ENCODE peak calls at places on chromosome 6, in nine cellular contexts. One of them, this sample, is unnamed.

GRCh38 chr6:75207211-75207984 is 1.5 kb upstream of the COL12A1 start:
- DNase-seq in mesothelial cell of epicardium: peak
- DNase-seq in stimulated activated CD4-positive, alpha-beta T cell treated with anti-CD3 and anti-CD28 coated beads, TNF-alpha, amount 100 ng/mL, for 1 hour: no peak
- DNase-seq in occipital lobe: no peak
- DNase-seq in Caco-2: no peak
- DNase-seq in CD8-positive, alpha-beta T cell: no peak
- DNase-seq in H9: peak
- DNase-seq in DMS153: no peak
- DNase-seq in NCI-H1417: no peak
- DNase-seq in this sample: peak

GRCh38 chr6:53793318-53793975 is 1.4 kb upstream of the LRRC1 start:
- DNase-seq in NCI-H1417: peak
- DNase-seq in stimulated activated CD4-positive, alpha-beta T cell treated with anti-CD3 and anti-CD28 coated beads, TNF-alpha, amount 100 ng/mL, for 1 hour: peak
- DNase-seq in DMS153: peak
- DNase-seq in H9: peak
- DNase-seq in occipital lobe: peak
- DNase-seq in Caco-2: peak
- DNase-seq in CD8-positive, alpha-beta T cell: peak
- DNase-seq in mesothelial cell of epicardium: peak
- DNase-seq in this sample: peak

GRCh38 chr6:165999279-165999678 is 168.4 kb downstream of the TBXT start:
- DNase-seq in CD8-positive, alpha-beta T cell: no peak
- DNase-seq in stimulated activated CD4-positive, alpha-beta T cell treated with anti-CD3 and anti-CD28 coated beads, TNF-alpha, amount 100 ng/mL, for 1 hour: no peak
- DNase-seq in Caco-2: no peak
- DNase-seq in mesothelial cell of epicardium: no peak
- DNase-seq in occipital lobe: no peak
- DNase-seq in H9: no peak
- DNase-seq in NCI-H1417: no peak
- DNase-seq in DMS153: no peak
- DNase-seq in this sample: no peak

GRCh38 chr6:87944541-87944954 is 103.1 kb upstream of the SPACA1 start:
- DNase-seq in mesothelial cell of epicardium: peak
- DNase-seq in DMS153: no peak
- DNase-seq in H9: peak
- DNase-seq in CD8-positive, alpha-beta T cell: no peak
- DNase-seq in NCI-H1417: no peak
- DNase-seq in Caco-2: peak
- DNase-seq in stimulated activated CD4-positive, alpha-beta T cell treated with anti-CD3 and anti-CD28 coated beads, TNF-alpha, amount 100 ng/mL, for 1 hour: no peak
- DNase-seq in occipital lobe: peak
- DNase-seq in this sample: peak

GRCh38 chr6:136525586-136526195 is 24.5 kb downstream of the MAP7 start:
- DNase-seq in stimulated activated CD4-positive, alpha-beta T cell treated with anti-CD3 and anti-CD28 coated beads, TNF-alpha, amount 100 ng/mL, for 1 hour: no peak
- DNase-seq in CD8-positive, alpha-beta T cell: no peak
- DNase-seq in Caco-2: no peak
- DNase-seq in DMS153: no peak
- DNase-seq in mesothelial cell of epicardium: no peak
- DNase-seq in NCI-H1417: peak
- DNase-seq in occipital lobe: peak
- DNase-seq in H9: no peak
- DNase-seq in this sample: no peak

GRCh38 chr6:52341861-52342260 is 20.1 kb upstream of the PAQR8 start:
- DNase-seq in DMS153: no peak
- DNase-seq in stimulated activated CD4-positive, alpha-beta T cell treated with anti-CD3 and anti-CD28 coated beads, TNF-alpha, amount 100 ng/mL, for 1 hour: no peak
- DNase-seq in CD8-positive, alpha-beta T cell: no peak
- DNase-seq in mesothelial cell of epicardium: no peak
- DNase-seq in occipital lobe: no peak
- DNase-seq in H9: no peak
- DNase-seq in Caco-2: no peak
- DNase-seq in NCI-H1417: no peak
- DNase-seq in this sample: no peak

GRCh38 chr6:136646377-136646776 is 96.2 kb upstream of the MAP7 start:
- DNase-seq in occipital lobe: no peak
- DNase-seq in mesothelial cell of epicardium: no peak
- DNase-seq in CD8-positive, alpha-beta T cell: no peak
- DNase-seq in Caco-2: no peak
- DNase-seq in NCI-H1417: no peak
- DNase-seq in DMS153: no peak
- DNase-seq in H9: no peak
- DNase-seq in stimulated activated CD4-positive, alpha-beta T cell treated with anti-CD3 and anti-CD28 coated beads, TNF-alpha, amount 100 ng/mL, for 1 hour: no peak
- DNase-seq in this sample: no peak

GRCh38 chr6:106858653-106859092 is 115.9 kb downstream of the CD24 start:
- DNase-seq in CD8-positive, alpha-beta T cell: no peak
- DNase-seq in DMS153: no peak
- DNase-seq in mesothelial cell of epicardium: no peak
- DNase-seq in occipital lobe: no peak
- DNase-seq in H9: no peak
- DNase-seq in NCI-H1417: no peak
- DNase-seq in stimulated activated CD4-positive, alpha-beta T cell treated with anti-CD3 and anti-CD28 coated beads, TNF-alpha, amount 100 ng/mL, for 1 hour: no peak
- DNase-seq in Caco-2: no peak
- DNase-seq in this sample: no peak

GRCh38 chr6:34143884-34144580 is 1.9 kb downstream of the GRM4 start:
- DNase-seq in stimulated activated CD4-positive, alpha-beta T cell treated with anti-CD3 and anti-CD28 coated beads, TNF-alpha, amount 100 ng/mL, for 1 hour: peak
- DNase-seq in Caco-2: peak
- DNase-seq in H9: peak
- DNase-seq in mesothelial cell of epicardium: peak
- DNase-seq in DMS153: peak
- DNase-seq in occipital lobe: no peak
- DNase-seq in CD8-positive, alpha-beta T cell: peak
- DNase-seq in NCI-H1417: peak
- DNase-seq in this sample: peak

GRCh38 chr6:157898169-157898568 is 75.1 kb downstream of the SNX9 start:
- DNase-seq in DMS153: no peak
- DNase-seq in occipital lobe: no peak
- DNase-seq in mesothelial cell of epicardium: no peak
- DNase-seq in stimulated activated CD4-positive, alpha-beta T cell treated with anti-CD3 and anti-CD28 coated beads, TNF-alpha, amount 100 ng/mL, for 1 hour: no peak
- DNase-seq in H9: no peak
- DNase-seq in Caco-2: no peak
- DNase-seq in NCI-H1417: no peak
- DNase-seq in CD8-positive, alpha-beta T cell: peak
- DNase-seq in this sample: no peak

GRCh38 chr6:157615411-157615763 is 207.7 kb upstream of the SNX9 start:
- DNase-seq in Caco-2: no peak
- DNase-seq in H9: no peak
- DNase-seq in mesothelial cell of epicardium: no peak
- DNase-seq in stimulated activated CD4-positive, alpha-beta T cell treated with anti-CD3 and anti-CD28 coated beads, TNF-alpha, amount 100 ng/mL, for 1 hour: no peak
- DNase-seq in DMS153: no peak
- DNase-seq in occipital lobe: no peak
- DNase-seq in NCI-H1417: no peak
- DNase-seq in CD8-positive, alpha-beta T cell: no peak
- DNase-seq in this sample: no peak

GRCh38 chr6:135300576-135300975 is 119.5 kb downstream of the MYB start:
- DNase-seq in occipital lobe: no peak
- DNase-seq in mesothelial cell of epicardium: no peak
- DNase-seq in NCI-H1417: no peak
- DNase-seq in H9: no peak
- DNase-seq in DMS153: no peak
- DNase-seq in CD8-positive, alpha-beta T cell: no peak
- DNase-seq in Caco-2: no peak
- DNase-seq in stimulated activated CD4-positive, alpha-beta T cell treated with anti-CD3 and anti-CD28 coated beads, TNF-alpha, amount 100 ng/mL, for 1 hour: no peak
- DNase-seq in this sample: no peak

GRCh38 chr6:100968934-100969333 is 87.8 kb upstream of the ASCC3 start:
- DNase-seq in CD8-positive, alpha-beta T cell: no peak
- DNase-seq in NCI-H1417: no peak
- DNase-seq in H9: peak
- DNase-seq in occipital lobe: no peak
- DNase-seq in DMS153: no peak
- DNase-seq in Caco-2: no peak
- DNase-seq in stimulated activated CD4-positive, alpha-beta T cell treated with anti-CD3 and anti-CD28 coated beads, TNF-alpha, amount 100 ng/mL, for 1 hour: no peak
- DNase-seq in mesothelial cell of epicardium: no peak
- DNase-seq in this sample: peak

GRCh38 chr6:82068721-82069120 is 178.8 kb downstream of the IBTK start:
- DNase-seq in NCI-H1417: no peak
- DNase-seq in mesothelial cell of epicardium: no peak
- DNase-seq in occipital lobe: no peak
- DNase-seq in H9: no peak
- DNase-seq in DMS153: no peak
- DNase-seq in Caco-2: no peak
- DNase-seq in stimulated activated CD4-positive, alpha-beta T cell treated with anti-CD3 and anti-CD28 coated beads, TNF-alpha, amount 100 ng/mL, for 1 hour: no peak
- DNase-seq in CD8-positive, alpha-beta T cell: no peak
- DNase-seq in this sample: no peak

GRCh38 chr6:134880487-134881190 is 69.3 kb downstream of the ALDH8A1 start:
- DNase-seq in Caco-2: no peak
- DNase-seq in H9: no peak
- DNase-seq in stimulated activated CD4-positive, alpha-beta T cell treated with anti-CD3 and anti-CD28 coated beads, TNF-alpha, amount 100 ng/mL, for 1 hour: no peak
- DNase-seq in mesothelial cell of epicardium: no peak
- DNase-seq in NCI-H1417: no peak
- DNase-seq in CD8-positive, alpha-beta T cell: no peak
- DNase-seq in DMS153: no peak
- DNase-seq in occipital lobe: no peak
- DNase-seq in this sample: no peak

GRCh38 chr6:10585232-10585887 is 64.2 kb downstream of the GCNT2 start:
- DNase-seq in mesothelial cell of epicardium: no peak
- DNase-seq in stimulated activated CD4-positive, alpha-beta T cell treated with anti-CD3 and anti-CD28 coated beads, TNF-alpha, amount 100 ng/mL, for 1 hour: no peak
- DNase-seq in H9: peak
- DNase-seq in CD8-positive, alpha-beta T cell: no peak
- DNase-seq in DMS153: no peak
- DNase-seq in occipital lobe: no peak
- DNase-seq in Caco-2: peak
- DNase-seq in NCI-H1417: no peak
- DNase-seq in this sample: peak

GRCh38 chr6:167493961-167494697 is 169.2 kb downstream of the TTLL2 start:
- DNase-seq in occipital lobe: no peak
- DNase-seq in stimulated activated CD4-positive, alpha-beta T cell treated with anti-CD3 and anti-CD28 coated beads, TNF-alpha, amount 100 ng/mL, for 1 hour: no peak
- DNase-seq in NCI-H1417: no peak
- DNase-seq in CD8-positive, alpha-beta T cell: no peak
- DNase-seq in mesothelial cell of epicardium: no peak
- DNase-seq in DMS153: no peak
- DNase-seq in H9: no peak
- DNase-seq in Caco-2: no peak
- DNase-seq in this sample: no peak

GRCh38 chr6:52834481-52834880 is 6.1 kb downstream of the GSTA5 start:
- DNase-seq in CD8-positive, alpha-beta T cell: no peak
- DNase-seq in occipital lobe: no peak
- DNase-seq in stimulated activated CD4-positive, alpha-beta T cell treated with anti-CD3 and anti-CD28 coated beads, TNF-alpha, amount 100 ng/mL, for 1 hour: no peak
- DNase-seq in H9: no peak
- DNase-seq in NCI-H1417: no peak
- DNase-seq in mesothelial cell of epicardium: no peak
- DNase-seq in DMS153: no peak
- DNase-seq in Caco-2: no peak
- DNase-seq in this sample: no peak

GRCh38 chr6:16999486-17000436 is 102.1 kb upstream of the STMND1 start:
- DNase-seq in DMS153: no peak
- DNase-seq in mesothelial cell of epicardium: no peak
- DNase-seq in stimulated activated CD4-positive, alpha-beta T cell treated with anti-CD3 and anti-CD28 coated beads, TNF-alpha, amount 100 ng/mL, for 1 hour: no peak
- DNase-seq in H9: no peak
- DNase-seq in NCI-H1417: no peak
- DNase-seq in occipital lobe: no peak
- DNase-seq in Caco-2: no peak
- DNase-seq in CD8-positive, alpha-beta T cell: no peak
- DNase-seq in this sample: no peak

GRCh38 chr6:34680802-34681515 is 15.6 kb downstream of the ILRUN start:
- DNase-seq in NCI-H1417: no peak
- DNase-seq in CD8-positive, alpha-beta T cell: no peak
- DNase-seq in occipital lobe: no peak
- DNase-seq in DMS153: no peak
- DNase-seq in Caco-2: no peak
- DNase-seq in stimulated activated CD4-positive, alpha-beta T cell treated with anti-CD3 and anti-CD28 coated beads, TNF-alpha, amount 100 ng/mL, for 1 hour: no peak
- DNase-seq in H9: no peak
- DNase-seq in mesothelial cell of epicardium: no peak
- DNase-seq in this sample: no peak

GRCh38 chr6:149031545-149032317 is 284.9 kb downstream of the UST start:
- DNase-seq in NCI-H1417: no peak
- DNase-seq in DMS153: no peak
- DNase-seq in Caco-2: no peak
- DNase-seq in CD8-positive, alpha-beta T cell: peak
- DNase-seq in stimulated activated CD4-positive, alpha-beta T cell treated with anti-CD3 and anti-CD28 coated beads, TNF-alpha, amount 100 ng/mL, for 1 hour: peak
- DNase-seq in H9: no peak
- DNase-seq in mesothelial cell of epicardium: no peak
- DNase-seq in occipital lobe: peak
- DNase-seq in this sample: no peak

GRCh38 chr6:128242765-128243403 is 277.5 kb downstream of the PTPRK start:
- DNase-seq in stimulated activated CD4-positive, alpha-beta T cell treated with anti-CD3 and anti-CD28 coated beads, TNF-alpha, amount 100 ng/mL, for 1 hour: no peak
- DNase-seq in NCI-H1417: no peak
- DNase-seq in DMS153: no peak
- DNase-seq in H9: no peak
- DNase-seq in occipital lobe: no peak
- DNase-seq in Caco-2: peak
- DNase-seq in CD8-positive, alpha-beta T cell: no peak
- DNase-seq in mesothelial cell of epicardium: no peak
- DNase-seq in this sample: peak

GRCh38 chr6:36603222-36604089 is 9.3 kb downstream of the SRSF3 start:
- DNase-seq in stimulated activated CD4-positive, alpha-beta T cell treated with anti-CD3 and anti-CD28 coated beads, TNF-alpha, amount 100 ng/mL, for 1 hour: no peak
- DNase-seq in NCI-H1417: no peak
- DNase-seq in mesothelial cell of epicardium: no peak
- DNase-seq in Caco-2: no peak
- DNase-seq in occipital lobe: no peak
- DNase-seq in CD8-positive, alpha-beta T cell: no peak
- DNase-seq in H9: no peak
- DNase-seq in DMS153: no peak
- DNase-seq in this sample: no peak

GRCh38 chr6:3690506-3690905 is 61.0 kb downstream of the PXDC1 start:
- DNase-seq in CD8-positive, alpha-beta T cell: no peak
- DNase-seq in occipital lobe: no peak
- DNase-seq in mesothelial cell of epicardium: no peak
- DNase-seq in DMS153: no peak
- DNase-seq in H9: no peak
- DNase-seq in NCI-H1417: no peak
- DNase-seq in stimulated activated CD4-positive, alpha-beta T cell treated with anti-CD3 and anti-CD28 coated beads, TNF-alpha, amount 100 ng/mL, for 1 hour: no peak
- DNase-seq in Caco-2: no peak
- DNase-seq in this sample: no peak

GRCh38 chr6:160355001-160355400 is 6.8 kb downstream of the SLC22A3 start:
- DNase-seq in H9: no peak
- DNase-seq in stimulated activated CD4-positive, alpha-beta T cell treated with anti-CD3 and anti-CD28 coated beads, TNF-alpha, amount 100 ng/mL, for 1 hour: no peak
- DNase-seq in CD8-positive, alpha-beta T cell: no peak
- DNase-seq in occipital lobe: no peak
- DNase-seq in DMS153: no peak
- DNase-seq in NCI-H1417: no peak
- DNase-seq in Caco-2: no peak
- DNase-seq in mesothelial cell of epicardium: no peak
- DNase-seq in this sample: no peak

GRCh38 chr6:53921639-53922038 is 126.8 kb downstream of the LRRC1 start:
- DNase-seq in Caco-2: no peak
- DNase-seq in CD8-positive, alpha-beta T cell: no peak
- DNase-seq in occipital lobe: no peak
- DNase-seq in NCI-H1417: no peak
- DNase-seq in mesothelial cell of epicardium: no peak
- DNase-seq in stimulated activated CD4-positive, alpha-beta T cell treated with anti-CD3 and anti-CD28 coated beads, TNF-alpha, amount 100 ng/mL, for 1 hour: no peak
- DNase-seq in DMS153: no peak
- DNase-seq in H9: no peak
- DNase-seq in this sample: no peak

GRCh38 chr6:106730672-106731071 is 101.3 kb downstream of the QRSL1 start:
- DNase-seq in occipital lobe: peak
- DNase-seq in stimulated activated CD4-positive, alpha-beta T cell treated with anti-CD3 and anti-CD28 coated beads, TNF-alpha, amount 100 ng/mL, for 1 hour: no peak
- DNase-seq in mesothelial cell of epicardium: no peak
- DNase-seq in Caco-2: no peak
- DNase-seq in H9: no peak
- DNase-seq in CD8-positive, alpha-beta T cell: no peak
- DNase-seq in NCI-H1417: no peak
- DNase-seq in DMS153: no peak
- DNase-seq in this sample: no peak

This sample was measured in mesendoderm.